ENCODE peak calls at places on chromosome 15, in seven cellular contexts. E is HFFc6, G is HFF-Myc, K is right lobe of liver, N is endothelial cell, Y is body of pancreas, M is cardiac fibroblast. B is an unnamed sample.

GRCh38 chr15:87733005-87733404 is 523.5 kb downstream of the NTRK3 start:
- DNase-seq in N (no peak), E (no peak), K (no peak), G (no peak), M (peak; percentile 5), Y (no peak), B (no peak)

GRCh38 chr15:92968926-92969664 is 69.0 kb downstream of the CHD2 start:
- DNase-seq in Y (no peak), N (no peak), K (no peak), E (no peak), G (no peak), M (peak; percentile 24), B (no peak)

GRCh38 chr15:45612790-45613415 is 21.9 kb upstream of the SQOR start:
- DNase-seq in G (no peak), E (peak; percentile 48), M (peak; percentile 41), N (no peak), Y (no peak), K (no peak), B (no peak)

GRCh38 chr15:63726491-63726890 is 107.3 kb downstream of the HERC1 start:
- DNase-seq in E (no peak), N (no peak), K (no peak), G (no peak), Y (no peak), M (peak; percentile 9), B (no peak)

GRCh38 chr15:48641416-48641815 is 4.1 kb downstream of the FBN1 start:
- DNase-seq in E (no peak), G (no peak), K (no peak), N (no peak), M (peak; percentile 64), Y (no peak), B (no peak)

GRCh38 chr15:57563416-57563815 is 28.3 kb upstream of the MYZAP start:
- DNase-seq in G (no peak), Y (no peak), N (no peak), E (no peak), M (no peak), K (no peak), B (no peak)

GRCh38 chr15:20659265-20659664 is 117.7 kb upstream of the GOLGA6L6 start:
- DNase-seq in N (no peak), K (no peak), Y (no peak), M (no peak), G (no peak), E (no peak), B (no peak)

GRCh38 chr15:100279849-100280248 is 61.9 kb downstream of the ADAMTS17 start:
- DNase-seq in K (no peak), E (no peak), Y (no peak), G (no peak), M (no peak), N (no peak), B (no peak)

GRCh38 chr15:28994142-28994829 is 108.5 kb downstream of the APBA2 start:
- DNase-seq in Y (no peak), G (no peak), N (no peak), M (no peak), E (no peak), K (no peak), B (no peak)

GRCh38 chr15:57340673-57341259 is 35.5 kb upstream of the CGNL1 start:
- DNase-seq in M (peak; percentile 79), G (no peak), E (peak; percentile 11), K (no peak), Y (peak; percentile 56), N (peak; percentile 55), B (peak; percentile 64)

GRCh38 chr15:20357139-20358065 is 184.2 kb downstream of the GOLGA6L6 start:
- DNase-seq in E (no peak), Y (peak; percentile 17), M (no peak), K (peak; percentile 25), N (no peak), G (no peak), B (peak; percentile 37)

GRCh38 chr15:37181339-37181738 is 81.0 kb upstream of the MEIS2 start:
- DNase-seq in K (no peak), Y (no peak), E (no peak), M (no peak), G (no peak), N (no peak), B (no peak)

GRCh38 chr15:100919481-100920405 is 586 bp downstream of the LRRK1 start:
- DNase-seq in Y (peak; percentile 41), M (peak; percentile 24), N (peak; percentile 22), E (no peak), G (no peak), K (peak; percentile 37), B (peak; percentile 65)

GRCh38 chr15:69341356-69341755 is 42.6 kb downstream of the PAQR5 start:
- DNase-seq in K (no peak), E (no peak), G (no peak), M (no peak), Y (no peak), N (no peak), B (no peak)

GRCh38 chr15:58182460-58183163 is 44.4 kb downstream of the AQP9 start:
- DNase-seq in K (peak; percentile 52), N (peak; percentile 62), Y (peak; percentile 46), E (no peak), G (no peak), M (peak; percentile 71), B (peak; percentile 45)

GRCh38 chr15:92528736-92529135 is 126.8 kb downstream of the FAM174B start:
- DNase-seq in M (no peak), E (no peak), G (no peak), N (no peak), K (no peak), Y (no peak), B (no peak)

DNA sequence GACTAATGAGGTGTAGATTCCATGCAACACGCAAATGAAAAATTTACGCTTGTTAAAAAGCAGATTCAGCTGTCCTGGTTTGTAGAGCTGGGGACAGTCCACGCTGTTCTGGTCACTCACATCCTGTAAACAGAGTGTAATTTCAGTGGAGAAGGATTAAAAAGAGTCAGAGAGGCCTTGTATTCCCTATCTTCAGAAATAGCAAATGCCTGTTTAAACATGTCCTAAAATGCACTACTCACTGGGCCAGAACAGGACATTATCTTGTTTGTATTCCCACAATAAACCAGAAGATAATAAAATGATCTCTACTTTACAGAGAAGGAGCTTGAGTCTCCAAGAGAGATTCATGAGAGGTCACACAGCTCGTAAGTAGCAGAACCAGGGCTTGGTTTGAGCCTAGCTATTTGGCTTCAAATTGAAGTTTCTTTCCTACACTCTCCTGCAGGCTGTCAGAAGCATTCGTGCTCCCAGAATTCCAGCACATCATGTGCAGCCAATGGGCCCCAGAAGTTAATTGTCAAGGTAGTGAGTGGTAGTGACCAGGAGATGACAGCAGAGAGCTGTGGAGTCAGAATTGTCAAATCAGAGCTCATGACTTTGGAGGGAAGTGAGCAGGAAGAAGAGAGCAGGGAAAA is 242.5 kb downstream of the ATP8B4 start:
- DNase-seq in E (no peak), Y (peak; percentile 39), K (no peak), N (peak; percentile 27), G (no peak), M (peak; percentile 50), B (no peak)
- TF ChIP-seq CTCF in E (no peak), Y (peak; percentile 24), K (peak; percentile 66), N (no peak), G (peak; percentile 27), M (peak; percentile 43), B (peak; percentile 43)

GRCh38 chr15:68278345-68279217 is 1.0 kb downstream of the FEM1B start:
- DNase-seq in K (no peak), N (no peak), M (peak; percentile 20), Y (peak; percentile 74), G (no peak), E (no peak), B (no peak)
- TF ChIP-seq CTCF in K (peak; percentile 27), N (no peak), M (peak; percentile 34), Y (no peak), G (no peak), E (peak; percentile 18), B (peak; percentile 67)

GRCh38 chr15:41971089-41971892 is 1.1 kb downstream of the EHD4 start:
- DNase-seq in Y (peak; percentile 78), N (peak; percentile 52), E (peak; percentile 35), K (peak; percentile 73), M (peak; percentile 66), G (peak; percentile 31), B (peak; percentile 90)

GRCh38 chr15:41971893-41972340 is 440 bp downstream of the EHD4 start:
- DNase-seq in K (peak; percentile 61), E (no peak), N (peak; percentile 39), M (no peak), Y (peak; percentile 60), G (no peak), B (peak; percentile 57)

GRCh38 chr15:41970456-41970855 is 1.9 kb downstream of the EHD4 start:
- DNase-seq in G (no peak), N (no peak), M (no peak), K (no peak), Y (no peak), E (no peak), B (no peak)

GRCh38 chr15:41969851-41970431 is 2.4 kb downstream of the EHD4 start:
- DNase-seq in M (no peak), K (no peak), G (no peak), E (peak; percentile 20), Y (no peak), N (no peak), B (peak; percentile 61)

GRCh38 chr15:41972341-41973237 is at the start of gene EHD4:
- DNase-seq in Y (peak; percentile 99), G (peak; percentile 98), M (peak; percentile 99), E (peak; percentile 99), K (peak; percentile 99), N (peak; percentile 92), B (peak; percentile 97)
- TF ChIP-seq CTCF in Y (peak; percentile 22), G (peak; percentile 35), M (peak; percentile 21), E (peak; percentile 66), K (peak; percentile 50), N (peak; percentile 18), B (peak; percentile 47)

GRCh38 chr15:39315200-39315599 is 265.7 kb upstream of the THBS1 start:
- DNase-seq in Y (no peak), G (no peak), K (no peak), N (no peak), E (no peak), M (no peak), B (no peak)

GRCh38 chr15:39310633-39311032 is 270.2 kb upstream of the THBS1 start:
- DNase-seq in G (no peak), N (no peak), M (no peak), E (peak; percentile 27), Y (no peak), K (no peak), B (no peak)

GRCh38 chr15:39313467-39313866 is 267.4 kb upstream of the THBS1 start:
- DNase-seq in K (no peak), E (no peak), Y (no peak), M (no peak), N (no peak), G (no peak), B (no peak)

GRCh38 chr15:39313881-39314280 is 267.0 kb upstream of the THBS1 start:
- DNase-seq in E (no peak), G (no peak), K (no peak), M (no peak), N (no peak), Y (no peak), B (no peak)

GRCh38 chr15:39312984-39313383 is 267.9 kb upstream of the THBS1 start:
- DNase-seq in N (no peak), G (no peak), K (peak; percentile 53), M (no peak), Y (no peak), E (no peak), B (peak; percentile 10)
- TF ChIP-seq CTCF in N (no peak), G (peak; percentile 16), K (peak; percentile 66), M (peak; percentile 27), Y (peak; percentile 8), E (peak; percentile 64), B (peak; percentile 39)

DNA sequence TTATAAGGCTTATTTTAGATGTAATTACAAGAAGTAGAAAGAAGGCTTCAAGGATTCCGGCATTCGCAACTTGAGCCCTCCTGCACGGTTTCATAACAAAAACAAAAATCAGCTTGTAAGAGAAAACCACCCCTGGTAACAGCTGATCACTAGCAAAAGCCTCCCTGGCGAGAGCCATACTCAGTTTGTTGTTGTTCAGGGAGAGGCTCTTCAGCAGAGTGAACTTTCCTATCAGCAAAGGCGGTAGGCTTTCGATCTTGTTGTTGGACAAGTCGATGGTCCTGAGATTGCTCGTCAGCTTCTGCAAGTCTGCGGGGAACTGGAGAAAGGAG is 701 bp downstream of the LRRC57 start:
- DNase-seq in N (no peak), G (peak; percentile 2), M (peak; percentile 47), Y (no peak), E (peak; percentile 9), K (no peak), B (no peak)
- TF ChIP-seq CTCF in N (no peak), G (no peak), M (no peak), Y (no peak), E (no peak), K (no peak), B (no peak)